ENCODE peak calls at places on chromosomes 12 and 14, in ten cellular contexts. R, A, P, G, L, X, Z, V, B and W are unnamed samples.
A peak's percentile ranks its signal among the peaks of the same experiment; 100 is the strongest.

GRCh38 chr12:69339999-69340398 is 8.2 kb upstream of the LYZ start:
- DNase-seq in R (no peak), A (no peak), P (no peak), G (no peak), L (no peak), X (no peak), Z (no peak), V (no peak), B (peak; percentile 49), W (no peak)

GRCh38 chr14:42110167-42110566 is 503.5 kb downstream of the LRFN5 start:
- DNase-seq in R (no peak), A (peak; percentile 71), P (peak; percentile 63), G (peak; percentile 74), L (no peak), X (no peak), Z (peak; percentile 39), V (no peak), B (no peak), W (peak; percentile 53)

GRCh38 chr12:122850695-122851350 is 15.6 kb downstream of the HIP1R start:
- DNase-seq in R (no peak), A (peak; percentile 71), P (no peak), G (peak; percentile 71), L (no peak), X (no peak), Z (no peak), V (no peak), B (no peak), W (peak; percentile 46)

GRCh38 chr14:96417254-96417653 is 25.3 kb downstream of the AK7 start:
- DNase-seq in R (no peak), A (no peak), P (no peak), G (no peak), L (no peak), X (no peak), Z (no peak), V (no peak), B (no peak), W (no peak)

GRCh38 chr12:124515981-124516380 is 51.4 kb downstream of the NCOR2 start:
- DNase-seq in R (no peak), A (no peak), P (no peak), G (no peak), L (no peak), X (no peak), Z (no peak), V (no peak), B (no peak), W (no peak)

GRCh38 chr12:56954057-56954577 is 3.3 kb downstream of the RDH16 start:
- DNase-seq in R (no peak), A (no peak), P (no peak), G (no peak), L (no peak), X (no peak), Z (no peak), V (no peak), B (no peak), W (peak; percentile 29)

GRCh38 chr12:49842519-49843352 is at the start of gene BCDIN3D:
- DNase-seq in R (peak; percentile 95), A (peak; percentile 91), P (peak; percentile 91), G (peak; percentile 89), L (peak; percentile 90), X (peak; percentile 96), Z (peak; percentile 93), V (peak; percentile 90), B (peak; percentile 89), W (peak; percentile 97)

GRCh38 chr12:112198120-112198733 is 72.9 kb downstream of the TRAFD1 start:
- DNase-seq in R (peak; percentile 28), A (peak; percentile 51), P (peak; percentile 89), G (peak; percentile 61), L (peak; percentile 35), X (no peak), Z (peak; percentile 90), V (peak; percentile 49), B (no peak), W (peak; percentile 96)

GRCh38 chr12:72264548-72265175 is 7.5 kb upstream of the TRHDE start:
- DNase-seq in R (no peak), A (peak; percentile 48), P (peak; percentile 21), G (peak; percentile 67), L (no peak), X (no peak), Z (no peak), V (no peak), B (no peak), W (no peak)

GRCh38 chr12:98955284-98955683 is 310.2 kb downstream of the APAF1 start:
- DNase-seq in R (no peak), A (peak; percentile 2), P (peak; percentile 86), G (no peak), L (no peak), X (no peak), Z (peak; percentile 69), V (no peak), B (no peak), W (peak; percentile 88)

GRCh38 chr12:68529466-68529865 is 81.2 kb upstream of the RAP1B start:
- DNase-seq in R (no peak), A (no peak), P (no peak), G (no peak), L (no peak), X (no peak), Z (no peak), V (no peak), B (no peak), W (no peak)

GRCh38 chr14:103558071-103558882 is 4.2 kb downstream of the BAG5 start:
- DNase-seq in R (no peak), A (peak; percentile 83), P (no peak), G (peak; percentile 62), L (no peak), X (peak; percentile 26), Z (no peak), V (no peak), B (no peak), W (no peak)

GRCh38 chr14:91482278-91483023 is 27.7 kb downstream of the PPP4R3A start:
- DNase-seq in R (no peak), A (peak; percentile 78), P (no peak), G (peak; percentile 84), L (no peak), X (no peak), Z (no peak), V (no peak), B (no peak), W (no peak)

GRCh38 chr12:123034865-123035264 is 54.4 kb downstream of the ARL6IP4 start:
- DNase-seq in R (no peak), A (peak; percentile 82), P (no peak), G (peak; percentile 33), L (no peak), X (no peak), Z (no peak), V (no peak), B (no peak), W (no peak)

GRCh38 chr12:122646568-122647220 is 56.5 kb downstream of the HCAR2 start:
- DNase-seq in R (no peak), A (peak; percentile 88), P (no peak), G (peak; percentile 85), L (no peak), X (peak; percentile 57), Z (no peak), V (no peak), B (no peak), W (no peak)

GRCh38 chr14:105486974-105487448 is 325 bp downstream of the CRIP1 start:
- DNase-seq in R (peak; percentile 79), A (no peak), P (no peak), G (no peak), L (peak; percentile 86), X (peak; percentile 85), Z (no peak), V (no peak), B (no peak), W (peak; percentile 82)

GRCh38 chr12:105676694-105677093 is 346.2 kb downstream of the C12orf75 start:
- DNase-seq in R (peak; percentile 81), A (no peak), P (no peak), G (no peak), L (peak; percentile 13), X (peak; percentile 56), Z (no peak), V (peak; percentile 85), B (peak; percentile 33), W (no peak)

GRCh38 chr12:26126340-26127284 is 1.8 kb upstream of the BHLHE41 start:
- DNase-seq in R (peak; percentile 87), A (peak; percentile 80), P (peak; percentile 84), G (peak; percentile 76), L (peak; percentile 87), X (peak; percentile 94), Z (peak; percentile 91), V (peak; percentile 87), B (peak; percentile 86), W (peak; percentile 96)
- H3K27me3 ChIP-seq in R (peaks cover 36% of the 10 kb centered on the region), A (peaks cover 29% of the 10 kb centered on the region), P (peaks cover 43% of the 10 kb centered on the region), G (no peaks in the 10 kb centered on the region), L (no peaks in the 10 kb centered on the region), X (no peaks in the 10 kb centered on the region), Z (peaks cover 44% of the 10 kb centered on the region), V (no peaks in the 10 kb centered on the region), B (no peaks in the 10 kb centered on the region), W (peaks cover 97% of the 10 kb centered on the region)

GRCh38 chr12:151579-151978 is 62.4 kb downstream of the SLC6A12 start:
- DNase-seq in R (no peak), A (no peak), P (no peak), G (no peak), L (no peak), X (no peak), Z (no peak), V (no peak), B (no peak), W (no peak)
- H3K27me3 ChIP-seq in R (no peaks in the 10 kb centered on the region), A (peaks cover 55% of the 10 kb centered on the region), P (no peaks in the 10 kb centered on the region), G (peaks cover 3% of the 10 kb centered on the region), L (peaks cover 7% of the 10 kb centered on the region), X (no peaks in the 10 kb centered on the region), Z (no peaks in the 10 kb centered on the region), V (no peaks in the 10 kb centered on the region), B (no peaks in the 10 kb centered on the region), W (no peaks in the 10 kb centered on the region)

GRCh38 chr14:72892879-72893635 is 844 bp downstream of the DPF3 start:
- DNase-seq in R (peak; percentile 33), A (no peak), P (no peak), G (no peak), L (no peak), X (peak; percentile 49), Z (no peak), V (no peak), B (no peak), W (peak; percentile 74)

GRCh38 chr14:72894623-72895378 is 900 bp upstream of the DPF3 start:
- DNase-seq in R (peak; percentile 38), A (no peak), P (peak; percentile 85), G (no peak), L (peak; percentile 29), X (no peak), Z (peak; percentile 59), V (no peak), B (peak; percentile 19), W (peak; percentile 83)

GRCh38 chr14:72892103-72892878 is 1.6 kb downstream of the DPF3 start:
- DNase-seq in R (peak; percentile 30), A (peak; percentile 43), P (peak; percentile 45), G (peak; percentile 47), L (no peak), X (no peak), Z (peak; percentile 43), V (no peak), B (no peak), W (peak; percentile 70)

GRCh38 chr14:72894323-72894622 is 372 bp upstream of the DPF3 start:
- DNase-seq in R (no peak), A (no peak), P (no peak), G (no peak), L (no peak), X (no peak), Z (no peak), V (no peak), B (no peak), W (no peak)

GRCh38 chr14:72893636-72894322 is at the start of gene DPF3:
- DNase-seq in R (peak; percentile 98), A (peak; percentile 96), P (peak; percentile 98), G (peak; percentile 97), L (peak; percentile 96), X (peak; percentile 97), Z (peak; percentile 97), V (peak; percentile 94), B (peak; percentile 93), W (peak; percentile 99)
- H3K27me3 ChIP-seq in R (peaks cover 42% of the 10 kb centered on the region), A (no peaks in the 10 kb centered on the region), P (peaks cover 25% of the 10 kb centered on the region), G (no peaks in the 10 kb centered on the region), L (peaks cover 26% of the 10 kb centered on the region), X (no peaks in the 10 kb centered on the region), Z (peaks cover 38% of the 10 kb centered on the region), V (peaks cover 10% of the 10 kb centered on the region), B (no peaks in the 10 kb centered on the region), W (peaks cover 55% of the 10 kb centered on the region)

GRCh38 chr12:3141339-3142321 is 64.5 kb downstream of the TSPAN9 start:
- DNase-seq in R (no peak), A (no peak), P (peak; percentile 47), G (no peak), L (no peak), X (no peak), Z (peak; percentile 62), V (no peak), B (no peak), W (peak; percentile 82)
- H3K27me3 ChIP-seq in R (no peaks in the 10 kb centered on the region), A (no peaks in the 10 kb centered on the region), P (no peaks in the 10 kb centered on the region), G (no peaks in the 10 kb centered on the region), L (no peaks in the 10 kb centered on the region), X (no peaks in the 10 kb centered on the region), Z (no peaks in the 10 kb centered on the region), V (no peaks in the 10 kb centered on the region), B (no peaks in the 10 kb centered on the region), W (no peaks in the 10 kb centered on the region)